ENCODE peak calls at places on chromosomes 7 and 10, in six cellular contexts. One of them, this sample, is unnamed.

GRCh38 chr7:43303740-43304241 is 191.3 kb downstream of the HECW1 start:
- DNase-seq in cardiac muscle cell: no peak
- DNase-seq in RWPE1: no peak
- DNase-seq in HFFc6: no peak
- DNase-seq in neural crest cell: no peak
- DNase-seq in GM13976: no peak
- DNase-seq in this sample: no peak

GRCh38 chr7:29239638-29240037 is 45.1 kb downstream of the CHN2 start:
- DNase-seq in cardiac muscle cell: no peak
- DNase-seq in RWPE1: no peak
- DNase-seq in HFFc6: no peak
- DNase-seq in neural crest cell: no peak
- DNase-seq in GM13976: no peak
- DNase-seq in this sample: no peak

GRCh38 chr7:88546808-88547207 is 212.7 kb upstream of the ZNF804B start:
- DNase-seq in cardiac muscle cell: peak
- DNase-seq in RWPE1: no peak
- DNase-seq in HFFc6: no peak
- DNase-seq in neural crest cell: no peak
- DNase-seq in GM13976: peak
- DNase-seq in this sample: no peak

GRCh38 chr7:55366461-55367138 is 1.5 kb downstream of the LANCL2 start:
- DNase-seq in cardiac muscle cell: peak
- DNase-seq in RWPE1: no peak
- DNase-seq in HFFc6: no peak
- DNase-seq in neural crest cell: peak
- DNase-seq in GM13976: no peak
- DNase-seq in this sample: no peak

GRCh38 chr7:101128040-101128834 is 1.3 kb downstream of the SERPINE1 start:
- DNase-seq in cardiac muscle cell: no peak
- DNase-seq in RWPE1: no peak
- DNase-seq in HFFc6: peak
- DNase-seq in neural crest cell: no peak
- DNase-seq in GM13976: no peak
- DNase-seq in this sample: no peak

GRCh38 chr7:90759752-90760151 is 163.6 kb downstream of the CDK14 start:
- DNase-seq in cardiac muscle cell: no peak
- DNase-seq in RWPE1: no peak
- DNase-seq in HFFc6: no peak
- DNase-seq in neural crest cell: no peak
- DNase-seq in GM13976: no peak
- DNase-seq in this sample: no peak

GRCh38 chr10:123970207-123970926 is 78.8 kb upstream of the CPXM2 start:
- DNase-seq in cardiac muscle cell: peak
- DNase-seq in RWPE1: no peak
- DNase-seq in HFFc6: no peak
- DNase-seq in neural crest cell: no peak
- DNase-seq in GM13976: no peak
- DNase-seq in this sample: no peak

GRCh38 chr7:4702961-4703512 is 20.9 kb downstream of the FOXK1 start:
- DNase-seq in cardiac muscle cell: no peak
- DNase-seq in RWPE1: no peak
- DNase-seq in HFFc6: no peak
- DNase-seq in neural crest cell: no peak
- DNase-seq in GM13976: no peak
- DNase-seq in this sample: no peak

GRCh38 chr10:120514035-120514620 is 57.1 kb downstream of the PLPP4 start:
- DNase-seq in cardiac muscle cell: peak
- DNase-seq in RWPE1: peak
- DNase-seq in HFFc6: no peak
- DNase-seq in neural crest cell: peak
- DNase-seq in GM13976: peak
- DNase-seq in this sample: no peak

GRCh38 chr7:55348502-55348901 is 16.6 kb upstream of the LANCL2 start:
- DNase-seq in cardiac muscle cell: no peak
- DNase-seq in RWPE1: peak
- DNase-seq in HFFc6: peak
- DNase-seq in neural crest cell: no peak
- DNase-seq in GM13976: no peak
- DNase-seq in this sample: no peak

GRCh38 chr7:143882020-143882610 is 19.9 kb downstream of the TCAF1 start:
- DNase-seq in cardiac muscle cell: peak
- DNase-seq in RWPE1: no peak
- DNase-seq in HFFc6: no peak
- DNase-seq in neural crest cell: peak
- DNase-seq in GM13976: no peak
- DNase-seq in this sample: no peak

GRCh38 chr7:20778063-20778721 is 8.5 kb downstream of the SP8 start:
- DNase-seq in cardiac muscle cell: peak
- DNase-seq in RWPE1: no peak
- DNase-seq in HFFc6: no peak
- DNase-seq in neural crest cell: peak
- DNase-seq in GM13976: peak
- DNase-seq in this sample: no peak

GRCh38 chr7:31368620-31369019 is 28.1 kb upstream of the NEUROD6 start:
- DNase-seq in cardiac muscle cell: no peak
- DNase-seq in RWPE1: no peak
- DNase-seq in HFFc6: no peak
- DNase-seq in neural crest cell: no peak
- DNase-seq in GM13976: no peak
- DNase-seq in this sample: no peak

GRCh38 chr10:79452174-79452611 is 6.8 kb upstream of the ZCCHC24 start:
- DNase-seq in cardiac muscle cell: no peak
- DNase-seq in RWPE1: no peak
- DNase-seq in HFFc6: no peak
- DNase-seq in neural crest cell: no peak
- DNase-seq in GM13976: no peak
- DNase-seq in this sample: no peak

GRCh38 chr7:34175837-34176236 is 270.5 kb downstream of the BMPER start:
- DNase-seq in cardiac muscle cell: no peak
- DNase-seq in RWPE1: no peak
- DNase-seq in HFFc6: no peak
- DNase-seq in neural crest cell: no peak
- DNase-seq in GM13976: no peak
- DNase-seq in this sample: no peak

GRCh38 chr7:102282465-102283362 is 4.0 kb upstream of the SH2B2 start:
- DNase-seq in cardiac muscle cell: no peak
- DNase-seq in RWPE1: no peak
- DNase-seq in HFFc6: no peak
- DNase-seq in neural crest cell: no peak
- DNase-seq in GM13976: no peak
- DNase-seq in this sample: no peak

GRCh38 chr7:102284399-102284798 is 2.3 kb upstream of the SH2B2 start:
- DNase-seq in cardiac muscle cell: no peak
- DNase-seq in RWPE1: no peak
- DNase-seq in HFFc6: no peak
- DNase-seq in neural crest cell: no peak
- DNase-seq in GM13976: no peak
- DNase-seq in this sample: no peak

GRCh38 chr7:102281785-102282184 is 4.9 kb upstream of the SH2B2 start:
- DNase-seq in cardiac muscle cell: no peak
- DNase-seq in RWPE1: no peak
- DNase-seq in HFFc6: no peak
- DNase-seq in neural crest cell: no peak
- DNase-seq in GM13976: no peak
- DNase-seq in this sample: no peak

GRCh38 chr7:102284891-102285540 is 1.7 kb upstream of the SH2B2 start:
- DNase-seq in cardiac muscle cell: no peak
- DNase-seq in RWPE1: no peak
- DNase-seq in HFFc6: no peak
- DNase-seq in neural crest cell: no peak
- DNase-seq in GM13976: no peak
- DNase-seq in this sample: no peak

DNA sequence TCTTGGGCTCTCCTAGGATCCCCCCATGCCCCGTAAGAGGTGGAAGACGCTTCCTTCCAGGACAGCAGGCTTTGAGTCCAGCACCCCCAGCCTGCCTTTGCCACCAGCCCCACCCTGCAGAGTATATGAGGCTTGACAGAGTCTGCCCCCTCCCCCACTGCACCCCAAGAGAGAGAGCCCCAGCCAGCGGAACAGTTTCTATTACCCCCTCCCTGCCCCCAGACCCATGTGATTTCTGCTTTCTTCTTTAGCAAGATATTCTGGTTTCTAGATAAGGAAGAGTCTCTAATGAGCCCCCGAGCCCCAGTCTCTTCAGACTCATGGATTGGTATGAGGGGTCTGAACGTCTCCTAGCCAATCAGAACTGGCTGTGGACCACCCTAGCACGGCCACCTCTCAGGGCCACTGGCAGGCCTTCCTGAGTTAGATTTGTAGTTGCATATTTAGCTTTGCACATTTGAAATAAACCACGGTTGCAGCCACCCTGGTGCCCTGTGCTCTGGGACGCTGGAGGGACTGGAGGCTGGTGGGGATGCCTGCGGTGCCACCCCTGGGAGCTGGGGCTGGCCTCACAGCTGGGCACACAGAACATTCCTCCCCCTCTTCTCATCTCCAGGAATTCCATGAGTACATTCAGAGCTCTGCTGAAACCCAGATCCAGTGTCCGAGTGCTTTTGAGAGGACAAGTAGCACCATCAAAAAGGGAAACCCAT is 3.0 kb upstream of the SH2B2 start:
- DNase-seq in cardiac muscle cell: no peak
- DNase-seq in RWPE1: no peak
- DNase-seq in HFFc6: no peak
- DNase-seq in neural crest cell: no peak
- DNase-seq in GM13976: no peak
- DNase-seq in this sample: no peak
- TF ChIP-seq CTCF in cardiac muscle cell: no peak
- TF ChIP-seq CTCF in RWPE1: no peak
- TF ChIP-seq CTCF in HFFc6: no peak
- TF ChIP-seq CTCF in neural crest cell: no peak
- TF ChIP-seq CTCF in GM13976: no peak
- TF ChIP-seq CTCF in this sample: no peak

DNA sequence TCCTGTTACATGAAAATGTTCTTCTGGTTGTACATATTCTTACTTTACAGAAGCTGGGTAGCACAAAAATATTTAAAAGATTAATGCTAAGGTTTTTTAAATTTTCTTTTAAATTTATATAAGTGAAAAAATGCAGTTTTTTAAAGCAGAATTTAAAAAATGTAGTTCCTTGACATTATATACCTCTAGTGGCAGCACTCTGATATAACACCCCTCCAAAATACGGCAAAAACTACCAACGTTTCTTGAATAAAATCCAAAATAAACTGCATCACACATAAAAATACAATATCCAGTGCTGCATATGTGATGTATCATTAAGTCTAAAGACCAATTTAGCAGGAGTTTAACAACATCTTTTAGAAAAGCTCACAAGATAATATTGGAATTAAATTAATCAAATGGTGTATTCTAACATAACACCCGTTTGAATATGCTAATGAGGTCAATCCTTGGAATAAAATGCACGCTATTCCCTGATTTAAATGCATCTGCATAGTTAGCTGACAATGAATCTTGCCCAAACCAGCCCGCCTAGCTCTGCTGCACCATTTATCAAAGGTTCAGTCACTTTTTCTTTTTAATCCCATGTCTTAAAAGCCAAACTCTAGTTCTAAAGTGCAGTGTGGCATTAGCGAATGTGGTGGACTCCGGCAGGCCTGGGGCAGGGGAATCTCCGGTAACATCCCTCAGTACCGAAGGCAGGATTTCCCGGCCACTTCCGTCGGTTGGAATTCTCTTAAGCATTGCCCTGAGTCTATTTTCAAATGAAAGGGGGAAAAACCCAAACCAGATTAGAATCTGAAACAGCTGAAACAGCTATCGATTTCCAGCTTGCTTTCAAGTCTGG is 1.2 kb downstream of the TCERG1L start:
- DNase-seq in cardiac muscle cell: peak
- DNase-seq in RWPE1: peak
- DNase-seq in HFFc6: no peak
- DNase-seq in neural crest cell: no peak
- DNase-seq in GM13976: no peak
- DNase-seq in this sample: no peak
- TF ChIP-seq CTCF in cardiac muscle cell: peak
- TF ChIP-seq CTCF in RWPE1: no peak
- TF ChIP-seq CTCF in HFFc6: peak
- TF ChIP-seq CTCF in neural crest cell: peak
- TF ChIP-seq CTCF in GM13976: no peak
- TF ChIP-seq CTCF in this sample: no peak

GRCh38 chr10:29407280-29407858 is 118.5 kb downstream of the LYZL1 start:
- DNase-seq in cardiac muscle cell: no peak
- DNase-seq in RWPE1: no peak
- DNase-seq in HFFc6: no peak
- DNase-seq in neural crest cell: no peak
- DNase-seq in GM13976: no peak
- DNase-seq in this sample: no peak

GRCh38 chr10:29412452-29413004 is 123.7 kb downstream of the LYZL1 start:
- DNase-seq in cardiac muscle cell: no peak
- DNase-seq in RWPE1: no peak
- DNase-seq in HFFc6: no peak
- DNase-seq in neural crest cell: no peak
- DNase-seq in GM13976: no peak
- DNase-seq in this sample: no peak

GRCh38 chr10:29408847-29409240 is 120.0 kb downstream of the LYZL1 start:
- DNase-seq in cardiac muscle cell: no peak
- DNase-seq in RWPE1: no peak
- DNase-seq in HFFc6: no peak
- DNase-seq in neural crest cell: no peak
- DNase-seq in GM13976: no peak
- DNase-seq in this sample: no peak

GRCh38 chr10:29411666-29412335 is 122.9 kb downstream of the LYZL1 start:
- DNase-seq in cardiac muscle cell: no peak
- DNase-seq in RWPE1: no peak
- DNase-seq in HFFc6: no peak
- DNase-seq in neural crest cell: no peak
- DNase-seq in GM13976: no peak
- DNase-seq in this sample: no peak

GRCh38 chr10:29409241-29410051 is 120.6 kb downstream of the LYZL1 start:
- DNase-seq in cardiac muscle cell: peak
- DNase-seq in RWPE1: peak
- DNase-seq in HFFc6: peak
- DNase-seq in neural crest cell: no peak
- DNase-seq in GM13976: peak
- DNase-seq in this sample: peak
- TF ChIP-seq CTCF in cardiac muscle cell: no peak
- TF ChIP-seq CTCF in RWPE1: no peak
- TF ChIP-seq CTCF in HFFc6: no peak
- TF ChIP-seq CTCF in neural crest cell: no peak
- TF ChIP-seq CTCF in GM13976: no peak
- TF ChIP-seq CTCF in this sample: no peak

GRCh38 chr7:76380623-76380966 is 21.8 kb upstream of the YWHAG start:
- DNase-seq in cardiac muscle cell: no peak
- DNase-seq in RWPE1: no peak
- DNase-seq in HFFc6: no peak
- DNase-seq in neural crest cell: no peak
- DNase-seq in GM13976: no peak
- DNase-seq in this sample: no peak

GRCh38 chr7:76377186-76377918 is 18.6 kb upstream of the YWHAG start:
- DNase-seq in cardiac muscle cell: no peak
- DNase-seq in RWPE1: no peak
- DNase-seq in HFFc6: no peak
- DNase-seq in neural crest cell: no peak
- DNase-seq in GM13976: peak
- DNase-seq in this sample: no peak

GRCh38 chr7:76386691-76387260 is 22.7 kb downstream of the SSC4D start:
- DNase-seq in cardiac muscle cell: no peak
- DNase-seq in RWPE1: no peak
- DNase-seq in HFFc6: peak
- DNase-seq in neural crest cell: no peak
- DNase-seq in GM13976: no peak
- DNase-seq in this sample: no peak

GRCh38 chr7:76383089-76383944 is 24.5 kb upstream of the YWHAG start:
- DNase-seq in cardiac muscle cell: peak
- DNase-seq in RWPE1: peak
- DNase-seq in HFFc6: no peak
- DNase-seq in neural crest cell: no peak
- DNase-seq in GM13976: no peak
- DNase-seq in this sample: no peak

GRCh38 chr7:76381814-76382213 is 23.0 kb upstream of the YWHAG start:
- DNase-seq in cardiac muscle cell: no peak
- DNase-seq in RWPE1: no peak
- DNase-seq in HFFc6: no peak
- DNase-seq in neural crest cell: no peak
- DNase-seq in GM13976: no peak
- DNase-seq in this sample: no peak
- TF ChIP-seq CTCF in cardiac muscle cell: no peak
- TF ChIP-seq CTCF in RWPE1: no peak
- TF ChIP-seq CTCF in HFFc6: peak
- TF ChIP-seq CTCF in neural crest cell: peak
- TF ChIP-seq CTCF in GM13976: no peak
- TF ChIP-seq CTCF in this sample: no peak